ENCODE peak calls at places on chromosomes 2 and 18, in seven cellular contexts. N is H1, Z is endothelial cell of umbilical vein, J is HepG2, D is HCT116, G is GM23338, I is GM12878. L is an unnamed sample.

GRCh38 chr18:79597176-79598045 is 82.2 kb upstream of the CTDP1 start:
- DNase-seq in G (no peak), J (no peak), I (no peak), N (no peak), Z (no peak), D (no peak), L (no peak)

GRCh38 chr18:11119550-11119949 is 29.8 kb downstream of the PIEZO2 start:
- DNase-seq in N (no peak), G (no peak), D (no peak), I (no peak), J (peak), Z (no peak), L (no peak)

GRCh38 chr2:200765995-200766660 is 45.6 kb upstream of the BZW1 start:
- DNase-seq in J (no peak), N (no peak), D (peak), I (no peak), Z (no peak), G (no peak), L (no peak)

GRCh38 chr18:8536226-8536625 is 73.0 kb upstream of the RAB12 start:
- DNase-seq in J (no peak), D (no peak), G (peak), I (no peak), Z (no peak), N (no peak), L (no peak)

GRCh38 chr2:178306351-178307073 is 112.2 kb downstream of the OSBPL6 start:
- DNase-seq in N (peak), I (peak), G (peak), J (peak), D (peak), Z (peak), L (no peak)

GRCh38 chr2:239244625-239245024 is 156.2 kb downstream of the HDAC4 start:
- DNase-seq in Z (no peak), G (no peak), N (no peak), D (no peak), J (no peak), I (no peak), L (no peak)

GRCh38 chr2:240972636-240973521 is 25.5 kb upstream of the SNED1 start:
- DNase-seq in N (no peak), D (no peak), Z (no peak), I (no peak), G (no peak), J (no peak), L (no peak)

GRCh38 chr2:181371782-181372292 is 85.3 kb upstream of the ITGA4 start:
- DNase-seq in Z (peak), I (no peak), N (no peak), G (no peak), J (no peak), D (no peak), L (no peak)

GRCh38 chr18:79788096-79789085 is 9.3 kb upstream of the KCNG2 start:
- DNase-seq in Z (no peak), I (no peak), N (no peak), G (peak), D (no peak), J (no peak), L (no peak)

GRCh38 chr2:120898496-120898895 is 162.8 kb downstream of the GLI2 start:
- DNase-seq in I (no peak), N (no peak), G (no peak), Z (no peak), J (no peak), D (no peak), L (no peak)

GRCh38 chr18:24514439-24514838 is 54.0 kb downstream of the HRH4 start:
- DNase-seq in Z (peak), I (no peak), J (peak), N (peak), D (peak), G (peak), L (peak)

GRCh38 chr2:188079176-188079575 is 212.5 kb upstream of the GULP1 start:
- DNase-seq in G (no peak), D (no peak), Z (no peak), N (no peak), I (no peak), J (no peak), L (no peak)

GRCh38 chr2:101263377-101263800 is 10.7 kb downstream of the CNOT11 start:
- DNase-seq in I (no peak), J (peak), N (no peak), G (no peak), D (no peak), Z (no peak), L (no peak)

GRCh38 chr2:25338401-25338800 is 3.3 kb downstream of the DNMT3A start:
- DNase-seq in G (no peak), D (no peak), Z (no peak), J (no peak), I (no peak), N (no peak), L (no peak)

GRCh38 chr2:154686162-154686561 is 12.3 kb upstream of the KCNJ3 start:
- DNase-seq in D (no peak), Z (no peak), I (no peak), J (no peak), N (no peak), G (peak), L (no peak)

GRCh38 chr18:66682855-66683322 is 79.0 kb upstream of the CDH19 start:
- DNase-seq in N (no peak), G (no peak), D (no peak), J (no peak), I (no peak), Z (peak), L (peak)

GRCh38 chr18:31610841-31611240 is 19.2 kb downstream of the TTR start:
- DNase-seq in J (peak), G (peak), I (no peak), D (peak), N (peak), Z (peak), L (no peak)

GRCh38 chr18:52156166-52156565 is 183.8 kb upstream of the DCC start:
- DNase-seq in Z (no peak), G (no peak), J (no peak), N (no peak), D (no peak), I (no peak), L (no peak)

GRCh38 chr2:101710690-101711318 is 13.3 kb downstream of the MAP4K4 start:
- DNase-seq in Z (no peak), N (no peak), D (no peak), J (no peak), I (no peak), G (no peak), L (no peak)

GRCh38 chr2:3491306-3491705 is 28.0 kb downstream of the ADI1 start:
- DNase-seq in J (no peak), Z (no peak), I (no peak), D (no peak), G (no peak), N (no peak), L (no peak)

GRCh38 chr2:104825124-104825865 is 28.6 kb upstream of the POU3F3 start:
- DNase-seq in N (no peak), G (no peak), D (no peak), Z (no peak), I (no peak), J (no peak), L (no peak)

GRCh38 chr2:107570876-107571275 is 255.8 kb upstream of the RGPD4 start:
- DNase-seq in Z (no peak), N (no peak), D (no peak), I (no peak), J (no peak), G (no peak), L (no peak)

GRCh38 chr2:155546715-155547555 is 785.6 kb downstream of the NR4A2 start:
- DNase-seq in N (no peak), G (no peak), J (no peak), D (no peak), I (no peak), Z (no peak), L (no peak)

GRCh38 chr2:181715033-181715630 is 34.8 kb upstream of the NEUROD1 start:
- DNase-seq in Z (peak), D (peak), N (no peak), J (peak), I (peak), G (peak), L (peak)

GRCh38 chr2:135096665-135097446 is 44.8 kb downstream of the RAB3GAP1 start:
- DNase-seq in D (no peak), J (no peak), Z (no peak), G (no peak), I (no peak), N (no peak), L (no peak)

GRCh38 chr18:830315-830901 is 18.4 kb upstream of the YES1 start:
- DNase-seq in D (no peak), Z (peak), J (no peak), N (no peak), I (no peak), G (peak), L (peak)

GRCh38 chr2:219625179-219625578 is 2.3 kb upstream of the SLC4A3 start:
- DNase-seq in J (no peak), N (no peak), Z (no peak), D (no peak), G (no peak), I (no peak), L (no peak)

GRCh38 chr2:131035112-131035825 is 58.0 kb downstream of the FAM168B start:
- DNase-seq in J (no peak), G (peak), I (no peak), N (no peak), D (no peak), Z (no peak), L (no peak)

GRCh38 chr2:72983500-72984039 is 66.3 kb downstream of the EMX1 start:
- DNase-seq in G (no peak), N (no peak), Z (no peak), I (no peak), D (no peak), J (peak), L (no peak)

GRCh38 chr2:224029876-224030275 is 9.2 kb downstream of the SERPINE2 start:
- DNase-seq in D (no peak), N (no peak), G (no peak), I (no peak), J (no peak), Z (no peak), L (no peak)

GRCh38 chr2:127664065-127664894 is 11.1 kb downstream of the LIMS2 start:
- DNase-seq in J (no peak), N (no peak), Z (peak), I (no peak), D (no peak), G (peak), L (no peak)
- TF ChIP-seq EZH2 in J (no peak), N (peak), Z (no peak), I (no peak), D (no peak), G (no peak), L (no peak)

GRCh38 chr2:108613261-108614042 is 79.2 kb downstream of the LIMS1 start:
- DNase-seq in Z (no peak), I (no peak), D (no peak), N (no peak), G (no peak), J (no peak), L (no peak)

GRCh38 chr2:108611021-108611420 is 76.8 kb downstream of the LIMS1 start:
- DNase-seq in N (no peak), I (no peak), J (no peak), Z (no peak), G (no peak), D (no peak), L (no peak)

GRCh38 chr2:108612153-108612513 is 77.9 kb downstream of the LIMS1 start:
- DNase-seq in N (no peak), I (peak), Z (no peak), D (no peak), J (no peak), G (no peak), L (no peak)

GRCh38 chr2:108614043-108614435 is 79.8 kb downstream of the LIMS1 start:
- DNase-seq in I (no peak), G (no peak), J (no peak), N (no peak), Z (no peak), D (no peak), L (no peak)

GRCh38 chr2:108612514-108613183 is 78.4 kb downstream of the LIMS1 start:
- DNase-seq in G (no peak), N (no peak), J (no peak), I (peak), D (no peak), Z (no peak), L (no peak)
- H3K27ac ChIP-seq in G (no peak), N (no peak), J (no peak), I (peak), D (no peak), Z (no peak), L (no peak)

GRCh38 chr2:144414324-144414845 is 105.5 kb downstream of the ZEB2 start:
- DNase-seq in Z (no peak), I (no peak), G (no peak), J (no peak), D (no peak), N (no peak), L (no peak)
- TF ChIP-seq POLR2AphosphoS5 in Z (no peak), I (no peak), G (no peak), J (no peak), D (no peak), N (no peak), L (no peak)

DNA sequence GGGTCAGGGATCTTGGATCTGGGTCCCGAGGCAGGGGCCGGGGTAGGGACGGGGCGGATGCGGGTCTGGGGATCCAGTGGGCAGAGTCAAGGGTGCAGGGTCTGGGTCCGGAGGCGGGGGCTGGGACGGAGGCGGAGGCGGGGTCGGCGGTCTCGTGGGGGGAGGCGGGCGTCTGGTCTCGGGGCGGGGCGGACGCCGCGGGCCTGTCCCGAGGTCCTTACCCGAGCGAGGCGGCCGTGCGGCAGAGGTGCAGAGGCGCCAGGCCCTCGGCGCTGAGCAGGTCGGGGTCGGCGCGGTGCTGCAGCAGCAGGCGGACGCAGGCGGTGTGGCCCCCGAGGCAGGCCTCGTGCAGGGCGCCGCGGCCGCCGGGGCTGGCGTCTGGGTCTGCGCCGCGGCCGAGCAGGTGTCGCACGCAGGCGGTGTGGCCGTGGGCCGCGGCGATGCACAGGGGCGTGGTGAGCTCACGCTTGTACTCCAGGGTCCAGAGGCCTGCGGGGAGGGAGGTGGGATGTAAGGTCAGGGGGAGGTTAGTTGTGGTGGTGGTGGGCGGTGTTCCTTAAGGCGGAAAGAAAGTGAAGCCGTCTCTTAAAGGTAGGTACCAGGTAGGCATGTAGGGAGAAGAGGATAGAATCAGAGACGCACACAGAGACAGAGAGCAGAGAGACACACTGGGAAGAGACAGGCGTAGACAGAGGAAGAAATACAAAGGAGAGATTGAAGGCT is 26.6 kb downstream of the ASB18 start:
- DNase-seq in D (no peak), Z (no peak), G (peak), J (no peak), I (no peak), N (no peak), L (no peak)
- TF ChIP-seq EZH2 in D (no peak), Z (peak), G (no peak), J (no peak), I (no peak), N (no peak), L (no peak)

GRCh38 chr2:152221870-152222269 is 46.3 kb upstream of the STAM2 start:
- DNase-seq in D (no peak), Z (peak), N (no peak), J (no peak), I (no peak), G (no peak), L (no peak)
- H3K27ac ChIP-seq in D (no peak), Z (no peak), N (no peak), J (no peak), I (no peak), G (no peak), L (no peak)

GRCh38 chr2:232008907-232009638 is 47.6 kb downstream of the DIS3L2 start:
- DNase-seq in D (no peak), N (no peak), Z (peak), J (no peak), I (no peak), G (peak), L (no peak)

GRCh38 chr2:232014681-232015080 is 53.2 kb downstream of the DIS3L2 start:
- DNase-seq in J (no peak), G (peak), Z (no peak), D (no peak), N (no peak), I (no peak), L (no peak)

GRCh38 chr2:232018191-232018590 is 56.7 kb downstream of the DIS3L2 start:
- DNase-seq in I (no peak), Z (no peak), G (no peak), D (no peak), J (no peak), N (no peak), L (no peak)

GRCh38 chr2:232009639-232010274 is 48.2 kb downstream of the DIS3L2 start:
- DNase-seq in J (no peak), D (no peak), N (no peak), Z (no peak), I (no peak), G (no peak), L (no peak)

GRCh38 chr2:232013701-232014353 is 52.3 kb downstream of the DIS3L2 start:
- DNase-seq in G (no peak), I (peak), Z (no peak), J (no peak), N (no peak), D (no peak), L (no peak)
- TF ChIP-seq POLR2AphosphoS5 in G (no peak), I (no peak), Z (no peak), J (no peak), N (no peak), D (no peak), L (no peak)

L was measured in SK-N-MC.